ENCODE peak calls at places on chromosomes 5 and 9, in nine cellular contexts. One of them, this sample, is unnamed.

GRCh38 chr9:113350338-113350672 is 964 bp downstream of the BSPRY start:
- DNase-seq in C1 segment of cervical spinal cord: no peak
- DNase-seq in astrocyte of the spinal cord: no peak
- DNase-seq in fibroblast of pulmonary artery: no peak
- DNase-seq in choroid plexus epithelial cell: no peak
- DNase-seq in left colon: no peak
- DNase-seq in BJ: no peak
- DNase-seq in non-pigmented ciliary epithelial cell: no peak
- DNase-seq in lung: no peak
- DNase-seq in this sample: no peak

GRCh38 chr5:31036407-31036806 is 157.1 kb upstream of the CDH6 start:
- DNase-seq in C1 segment of cervical spinal cord: no peak
- DNase-seq in astrocyte of the spinal cord: peak
- DNase-seq in fibroblast of pulmonary artery: peak
- DNase-seq in choroid plexus epithelial cell: peak
- DNase-seq in left colon: no peak
- DNase-seq in BJ: no peak
- DNase-seq in non-pigmented ciliary epithelial cell: no peak
- DNase-seq in lung: no peak
- DNase-seq in this sample: no peak

GRCh38 chr9:122356627-122357026 is 14.2 kb upstream of the PTGS1 start:
- DNase-seq in C1 segment of cervical spinal cord: no peak
- DNase-seq in astrocyte of the spinal cord: no peak
- DNase-seq in fibroblast of pulmonary artery: no peak
- DNase-seq in choroid plexus epithelial cell: no peak
- DNase-seq in left colon: no peak
- DNase-seq in BJ: no peak
- DNase-seq in non-pigmented ciliary epithelial cell: no peak
- DNase-seq in lung: no peak
- DNase-seq in this sample: no peak

GRCh38 chr9:90880669-90881068 is 79.0 kb downstream of the SYK start:
- DNase-seq in C1 segment of cervical spinal cord: no peak
- DNase-seq in astrocyte of the spinal cord: no peak
- DNase-seq in fibroblast of pulmonary artery: no peak
- DNase-seq in choroid plexus epithelial cell: no peak
- DNase-seq in left colon: no peak
- DNase-seq in BJ: no peak
- DNase-seq in non-pigmented ciliary epithelial cell: no peak
- DNase-seq in lung: no peak
- DNase-seq in this sample: no peak

GRCh38 chr9:111878946-111879345 is 17.7 kb upstream of the UGCG start:
- DNase-seq in C1 segment of cervical spinal cord: no peak
- DNase-seq in astrocyte of the spinal cord: no peak
- DNase-seq in fibroblast of pulmonary artery: no peak
- DNase-seq in choroid plexus epithelial cell: no peak
- DNase-seq in left colon: no peak
- DNase-seq in BJ: no peak
- DNase-seq in non-pigmented ciliary epithelial cell: no peak
- DNase-seq in lung: no peak
- DNase-seq in this sample: no peak

GRCh38 chr5:153816870-153817269 is 221.8 kb downstream of the FAM114A2 start:
- DNase-seq in C1 segment of cervical spinal cord: no peak
- DNase-seq in astrocyte of the spinal cord: no peak
- DNase-seq in fibroblast of pulmonary artery: no peak
- DNase-seq in choroid plexus epithelial cell: no peak
- DNase-seq in left colon: no peak
- DNase-seq in BJ: no peak
- DNase-seq in non-pigmented ciliary epithelial cell: no peak
- DNase-seq in lung: no peak
- DNase-seq in this sample: no peak

GRCh38 chr9:116390306-116391228 is 237.0 kb downstream of the PAPPA start:
- DNase-seq in C1 segment of cervical spinal cord: no peak
- DNase-seq in astrocyte of the spinal cord: no peak
- DNase-seq in fibroblast of pulmonary artery: no peak
- DNase-seq in choroid plexus epithelial cell: no peak
- DNase-seq in left colon: no peak
- DNase-seq in BJ: no peak
- DNase-seq in non-pigmented ciliary epithelial cell: no peak
- DNase-seq in lung: no peak
- DNase-seq in this sample: no peak

GRCh38 chr9:110561826-110562225 is 17.7 kb downstream of the SVEP1 start:
- DNase-seq in C1 segment of cervical spinal cord: no peak
- DNase-seq in astrocyte of the spinal cord: no peak
- DNase-seq in fibroblast of pulmonary artery: no peak
- DNase-seq in choroid plexus epithelial cell: no peak
- DNase-seq in left colon: no peak
- DNase-seq in BJ: no peak
- DNase-seq in non-pigmented ciliary epithelial cell: no peak
- DNase-seq in lung: no peak
- DNase-seq in this sample: no peak

GRCh38 chr5:151585970-151586369 is 5.2 kb downstream of the FAT2 start:
- DNase-seq in C1 segment of cervical spinal cord: no peak
- DNase-seq in astrocyte of the spinal cord: no peak
- DNase-seq in fibroblast of pulmonary artery: no peak
- DNase-seq in choroid plexus epithelial cell: no peak
- DNase-seq in left colon: no peak
- DNase-seq in BJ: no peak
- DNase-seq in non-pigmented ciliary epithelial cell: no peak
- DNase-seq in lung: no peak
- DNase-seq in this sample: no peak

GRCh38 chr5:448061-448765 is 5.2 kb downstream of the EXOC3 start:
- DNase-seq in C1 segment of cervical spinal cord: peak
- DNase-seq in astrocyte of the spinal cord: no peak
- DNase-seq in fibroblast of pulmonary artery: no peak
- DNase-seq in choroid plexus epithelial cell: no peak
- DNase-seq in left colon: no peak
- DNase-seq in BJ: no peak
- DNase-seq in non-pigmented ciliary epithelial cell: no peak
- DNase-seq in lung: no peak
- DNase-seq in this sample: no peak

GRCh38 chr9:88810826-88811225 is 180.4 kb upstream of the S1PR3 start:
- DNase-seq in C1 segment of cervical spinal cord: no peak
- DNase-seq in astrocyte of the spinal cord: no peak
- DNase-seq in fibroblast of pulmonary artery: no peak
- DNase-seq in choroid plexus epithelial cell: no peak
- DNase-seq in left colon: no peak
- DNase-seq in BJ: no peak
- DNase-seq in non-pigmented ciliary epithelial cell: no peak
- DNase-seq in lung: no peak
- DNase-seq in this sample: no peak

GRCh38 chr5:40689442-40689841 is 9.7 kb downstream of the PTGER4 start:
- DNase-seq in C1 segment of cervical spinal cord: no peak
- DNase-seq in astrocyte of the spinal cord: peak
- DNase-seq in fibroblast of pulmonary artery: peak
- DNase-seq in choroid plexus epithelial cell: peak
- DNase-seq in left colon: no peak
- DNase-seq in BJ: peak
- DNase-seq in non-pigmented ciliary epithelial cell: peak
- DNase-seq in lung: no peak
- DNase-seq in this sample: peak

GRCh38 chr9:123834218-123834906 is 95.6 kb downstream of the DENND1A start:
- DNase-seq in C1 segment of cervical spinal cord: no peak
- DNase-seq in astrocyte of the spinal cord: peak
- DNase-seq in fibroblast of pulmonary artery: peak
- DNase-seq in choroid plexus epithelial cell: peak
- DNase-seq in left colon: no peak
- DNase-seq in BJ: no peak
- DNase-seq in non-pigmented ciliary epithelial cell: no peak
- DNase-seq in lung: no peak
- DNase-seq in this sample: peak

GRCh38 chr5:151694035-151694485 is 7.3 kb upstream of the SPARC start:
- DNase-seq in C1 segment of cervical spinal cord: peak
- DNase-seq in astrocyte of the spinal cord: no peak
- DNase-seq in fibroblast of pulmonary artery: peak
- DNase-seq in choroid plexus epithelial cell: no peak
- DNase-seq in left colon: no peak
- DNase-seq in BJ: no peak
- DNase-seq in non-pigmented ciliary epithelial cell: no peak
- DNase-seq in lung: no peak
- DNase-seq in this sample: peak

GRCh38 chr5:87099967-87100366 is 167.7 kb upstream of the RASA1 start:
- DNase-seq in C1 segment of cervical spinal cord: no peak
- DNase-seq in astrocyte of the spinal cord: peak
- DNase-seq in fibroblast of pulmonary artery: no peak
- DNase-seq in choroid plexus epithelial cell: no peak
- DNase-seq in left colon: no peak
- DNase-seq in BJ: no peak
- DNase-seq in non-pigmented ciliary epithelial cell: no peak
- DNase-seq in lung: no peak
- DNase-seq in this sample: no peak

GRCh38 chr5:150051657-150052195 is 34.6 kb downstream of the CSF1R start:
- DNase-seq in C1 segment of cervical spinal cord: no peak
- DNase-seq in astrocyte of the spinal cord: no peak
- DNase-seq in fibroblast of pulmonary artery: no peak
- DNase-seq in choroid plexus epithelial cell: no peak
- DNase-seq in left colon: no peak
- DNase-seq in BJ: no peak
- DNase-seq in non-pigmented ciliary epithelial cell: no peak
- DNase-seq in lung: no peak
- DNase-seq in this sample: no peak

GRCh38 chr9:119736478-119737454 is 367.5 kb upstream of the BRINP1 start:
- DNase-seq in C1 segment of cervical spinal cord: no peak
- DNase-seq in astrocyte of the spinal cord: no peak
- DNase-seq in fibroblast of pulmonary artery: no peak
- DNase-seq in choroid plexus epithelial cell: no peak
- DNase-seq in left colon: peak
- DNase-seq in BJ: no peak
- DNase-seq in non-pigmented ciliary epithelial cell: no peak
- DNase-seq in lung: no peak
- DNase-seq in this sample: no peak

GRCh38 chr5:40652441-40653220 is 27.1 kb upstream of the PTGER4 start:
- DNase-seq in C1 segment of cervical spinal cord: no peak
- DNase-seq in astrocyte of the spinal cord: no peak
- DNase-seq in fibroblast of pulmonary artery: no peak
- DNase-seq in choroid plexus epithelial cell: no peak
- DNase-seq in left colon: peak
- DNase-seq in BJ: no peak
- DNase-seq in non-pigmented ciliary epithelial cell: no peak
- DNase-seq in lung: no peak
- DNase-seq in this sample: no peak

GRCh38 chr5:132772291-132773070 is 4.6 kb downstream of the SEPTIN8 start:
- DNase-seq in C1 segment of cervical spinal cord: no peak
- DNase-seq in astrocyte of the spinal cord: no peak
- DNase-seq in fibroblast of pulmonary artery: no peak
- DNase-seq in choroid plexus epithelial cell: no peak
- DNase-seq in left colon: no peak
- DNase-seq in BJ: no peak
- DNase-seq in non-pigmented ciliary epithelial cell: no peak
- DNase-seq in lung: no peak
- DNase-seq in this sample: no peak

GRCh38 chr5:56152437-56152836 is 80.7 kb downstream of the ANKRD55 start:
- DNase-seq in C1 segment of cervical spinal cord: no peak
- DNase-seq in astrocyte of the spinal cord: no peak
- DNase-seq in fibroblast of pulmonary artery: no peak
- DNase-seq in choroid plexus epithelial cell: no peak
- DNase-seq in left colon: no peak
- DNase-seq in BJ: no peak
- DNase-seq in non-pigmented ciliary epithelial cell: no peak
- DNase-seq in lung: no peak
- DNase-seq in this sample: peak

GRCh38 chr5:157893611-157894010 is 34.7 kb upstream of the CLINT1 start:
- DNase-seq in C1 segment of cervical spinal cord: no peak
- DNase-seq in astrocyte of the spinal cord: no peak
- DNase-seq in fibroblast of pulmonary artery: no peak
- DNase-seq in choroid plexus epithelial cell: no peak
- DNase-seq in left colon: no peak
- DNase-seq in BJ: no peak
- DNase-seq in non-pigmented ciliary epithelial cell: no peak
- DNase-seq in lung: no peak
- DNase-seq in this sample: no peak

GRCh38 chr9:32533816-32534215 is 7.8 kb upstream of the RIGI start:
- DNase-seq in C1 segment of cervical spinal cord: no peak
- DNase-seq in astrocyte of the spinal cord: no peak
- DNase-seq in fibroblast of pulmonary artery: no peak
- DNase-seq in choroid plexus epithelial cell: no peak
- DNase-seq in left colon: no peak
- DNase-seq in BJ: no peak
- DNase-seq in non-pigmented ciliary epithelial cell: no peak
- DNase-seq in lung: no peak
- DNase-seq in this sample: no peak